ENCODE peak calls at places on chromosomes 2 and 18, in ten cellular contexts. One of them, this sample, is unnamed.

GRCh38 chr2:43412121-43412753 is 183.6 kb downstream of the THADA start:
- ATAC-seq in upper lobe of right lung: no peak
- ATAC-seq in T-cell: no peak
- ATAC-seq in stimulated activated effector memory CD8-positive, alpha-beta T cell treated with anti-CD3 and anti-CD28 coated beads, Interleukin-12 subunit alpha, Interleukin-12 subunit beta, amount 100 ng/mL, for 72 hours: no peak
- ATAC-seq in naive thymus-derived CD4-positive, alpha-beta T cell: no peak
- ATAC-seq in activated T-cell treated with anti-CD3 and anti-CD28 coated beads, Interleukin-2, amount 50 U/mL, for 4 hours: no peak
- ATAC-seq in omental fat pad: peak; percentile 25
- ATAC-seq in SK-N-SH treated with all-trans-retinoic acid at 6 μM for 48 hours: peak; percentile 73
- ATAC-seq in sciatic nerve: no peak
- ATAC-seq in Right ventricle myocardium inferior: peak; percentile 45
- ATAC-seq in this sample: no peak

GRCh38 chr18:7921938-7922587 is 354.9 kb downstream of the PTPRM start:
- ATAC-seq in upper lobe of right lung: peak; percentile 36
- ATAC-seq in T-cell: no peak
- ATAC-seq in stimulated activated effector memory CD8-positive, alpha-beta T cell treated with anti-CD3 and anti-CD28 coated beads, Interleukin-12 subunit alpha, Interleukin-12 subunit beta, amount 100 ng/mL, for 72 hours: no peak
- ATAC-seq in naive thymus-derived CD4-positive, alpha-beta T cell: no peak
- ATAC-seq in activated T-cell treated with anti-CD3 and anti-CD28 coated beads, Interleukin-2, amount 50 U/mL, for 4 hours: no peak
- ATAC-seq in omental fat pad: no peak
- ATAC-seq in SK-N-SH treated with all-trans-retinoic acid at 6 μM for 48 hours: peak; percentile 46
- ATAC-seq in sciatic nerve: no peak
- ATAC-seq in Right ventricle myocardium inferior: no peak
- ATAC-seq in this sample: no peak

GRCh38 chr2:229407170-229407569 is 136.1 kb upstream of the PID1 start:
- ATAC-seq in upper lobe of right lung: peak; percentile 92
- ATAC-seq in T-cell: no peak
- ATAC-seq in stimulated activated effector memory CD8-positive, alpha-beta T cell treated with anti-CD3 and anti-CD28 coated beads, Interleukin-12 subunit alpha, Interleukin-12 subunit beta, amount 100 ng/mL, for 72 hours: no peak
- ATAC-seq in naive thymus-derived CD4-positive, alpha-beta T cell: no peak
- ATAC-seq in activated T-cell treated with anti-CD3 and anti-CD28 coated beads, Interleukin-2, amount 50 U/mL, for 4 hours: no peak
- ATAC-seq in omental fat pad: peak; percentile 90
- ATAC-seq in SK-N-SH treated with all-trans-retinoic acid at 6 μM for 48 hours: peak; percentile 26
- ATAC-seq in sciatic nerve: peak; percentile 92
- ATAC-seq in Right ventricle myocardium inferior: peak; percentile 92
- ATAC-seq in this sample: peak; percentile 91

GRCh38 chr2:229708335-229708734 is 6.0 kb downstream of the DNER start:
- ATAC-seq in upper lobe of right lung: no peak
- ATAC-seq in T-cell: no peak
- ATAC-seq in stimulated activated effector memory CD8-positive, alpha-beta T cell treated with anti-CD3 and anti-CD28 coated beads, Interleukin-12 subunit alpha, Interleukin-12 subunit beta, amount 100 ng/mL, for 72 hours: no peak
- ATAC-seq in naive thymus-derived CD4-positive, alpha-beta T cell: no peak
- ATAC-seq in activated T-cell treated with anti-CD3 and anti-CD28 coated beads, Interleukin-2, amount 50 U/mL, for 4 hours: no peak
- ATAC-seq in omental fat pad: no peak
- ATAC-seq in SK-N-SH treated with all-trans-retinoic acid at 6 μM for 48 hours: no peak
- ATAC-seq in sciatic nerve: no peak
- ATAC-seq in Right ventricle myocardium inferior: no peak
- ATAC-seq in this sample: no peak

GRCh38 chr2:239288951-239289481 is 111.8 kb downstream of the HDAC4 start:
- ATAC-seq in upper lobe of right lung: no peak
- ATAC-seq in T-cell: peak; percentile 44
- ATAC-seq in stimulated activated effector memory CD8-positive, alpha-beta T cell treated with anti-CD3 and anti-CD28 coated beads, Interleukin-12 subunit alpha, Interleukin-12 subunit beta, amount 100 ng/mL, for 72 hours: peak; percentile 87
- ATAC-seq in naive thymus-derived CD4-positive, alpha-beta T cell: peak; percentile 82
- ATAC-seq in activated T-cell treated with anti-CD3 and anti-CD28 coated beads, Interleukin-2, amount 50 U/mL, for 4 hours: peak; percentile 59
- ATAC-seq in omental fat pad: peak; percentile 12
- ATAC-seq in SK-N-SH treated with all-trans-retinoic acid at 6 μM for 48 hours: peak; percentile 43
- ATAC-seq in sciatic nerve: peak; percentile 16
- ATAC-seq in Right ventricle myocardium inferior: peak; percentile 32
- ATAC-seq in this sample: no peak

GRCh38 chr2:6657872-6658271 is 207.8 kb downstream of the CMPK2 start:
- ATAC-seq in upper lobe of right lung: peak; percentile 48
- ATAC-seq in T-cell: no peak
- ATAC-seq in stimulated activated effector memory CD8-positive, alpha-beta T cell treated with anti-CD3 and anti-CD28 coated beads, Interleukin-12 subunit alpha, Interleukin-12 subunit beta, amount 100 ng/mL, for 72 hours: no peak
- ATAC-seq in naive thymus-derived CD4-positive, alpha-beta T cell: no peak
- ATAC-seq in activated T-cell treated with anti-CD3 and anti-CD28 coated beads, Interleukin-2, amount 50 U/mL, for 4 hours: no peak
- ATAC-seq in omental fat pad: no peak
- ATAC-seq in SK-N-SH treated with all-trans-retinoic acid at 6 μM for 48 hours: no peak
- ATAC-seq in sciatic nerve: no peak
- ATAC-seq in Right ventricle myocardium inferior: peak; percentile 60
- ATAC-seq in this sample: no peak

GRCh38 chr2:220847587-220847986 is 724.5 kb downstream of the EPHA4 start:
- ATAC-seq in upper lobe of right lung: no peak
- ATAC-seq in T-cell: no peak
- ATAC-seq in stimulated activated effector memory CD8-positive, alpha-beta T cell treated with anti-CD3 and anti-CD28 coated beads, Interleukin-12 subunit alpha, Interleukin-12 subunit beta, amount 100 ng/mL, for 72 hours: no peak
- ATAC-seq in naive thymus-derived CD4-positive, alpha-beta T cell: no peak
- ATAC-seq in activated T-cell treated with anti-CD3 and anti-CD28 coated beads, Interleukin-2, amount 50 U/mL, for 4 hours: no peak
- ATAC-seq in omental fat pad: peak; percentile 96
- ATAC-seq in SK-N-SH treated with all-trans-retinoic acid at 6 μM for 48 hours: peak; percentile 41
- ATAC-seq in sciatic nerve: no peak
- ATAC-seq in Right ventricle myocardium inferior: no peak
- ATAC-seq in this sample: no peak

GRCh38 chr2:75607988-75608683 is 38.4 kb upstream of the MRPL19 start:
- ATAC-seq in upper lobe of right lung: no peak
- ATAC-seq in T-cell: no peak
- ATAC-seq in stimulated activated effector memory CD8-positive, alpha-beta T cell treated with anti-CD3 and anti-CD28 coated beads, Interleukin-12 subunit alpha, Interleukin-12 subunit beta, amount 100 ng/mL, for 72 hours: no peak
- ATAC-seq in naive thymus-derived CD4-positive, alpha-beta T cell: no peak
- ATAC-seq in activated T-cell treated with anti-CD3 and anti-CD28 coated beads, Interleukin-2, amount 50 U/mL, for 4 hours: no peak
- ATAC-seq in omental fat pad: no peak
- ATAC-seq in SK-N-SH treated with all-trans-retinoic acid at 6 μM for 48 hours: no peak
- ATAC-seq in sciatic nerve: peak; percentile 89
- ATAC-seq in Right ventricle myocardium inferior: peak; percentile 42
- ATAC-seq in this sample: no peak

GRCh38 chr2:163347982-163348842 is 387.6 kb downstream of the FIGN start:
- ATAC-seq in upper lobe of right lung: peak; percentile 93
- ATAC-seq in T-cell: no peak
- ATAC-seq in stimulated activated effector memory CD8-positive, alpha-beta T cell treated with anti-CD3 and anti-CD28 coated beads, Interleukin-12 subunit alpha, Interleukin-12 subunit beta, amount 100 ng/mL, for 72 hours: peak; percentile 46
- ATAC-seq in naive thymus-derived CD4-positive, alpha-beta T cell: peak; percentile 34
- ATAC-seq in activated T-cell treated with anti-CD3 and anti-CD28 coated beads, Interleukin-2, amount 50 U/mL, for 4 hours: no peak
- ATAC-seq in omental fat pad: peak; percentile 91
- ATAC-seq in SK-N-SH treated with all-trans-retinoic acid at 6 μM for 48 hours: no peak
- ATAC-seq in sciatic nerve: peak; percentile 91
- ATAC-seq in Right ventricle myocardium inferior: peak; percentile 97
- ATAC-seq in this sample: peak; percentile 92

GRCh38 chr2:101829429-101829828 is 131.9 kb downstream of the MAP4K4 start:
- ATAC-seq in upper lobe of right lung: no peak
- ATAC-seq in T-cell: no peak
- ATAC-seq in stimulated activated effector memory CD8-positive, alpha-beta T cell treated with anti-CD3 and anti-CD28 coated beads, Interleukin-12 subunit alpha, Interleukin-12 subunit beta, amount 100 ng/mL, for 72 hours: no peak
- ATAC-seq in naive thymus-derived CD4-positive, alpha-beta T cell: no peak
- ATAC-seq in activated T-cell treated with anti-CD3 and anti-CD28 coated beads, Interleukin-2, amount 50 U/mL, for 4 hours: no peak
- ATAC-seq in omental fat pad: no peak
- ATAC-seq in SK-N-SH treated with all-trans-retinoic acid at 6 μM for 48 hours: no peak
- ATAC-seq in sciatic nerve: no peak
- ATAC-seq in Right ventricle myocardium inferior: no peak
- ATAC-seq in this sample: no peak

GRCh38 chr2:16093639-16094447 is 153.5 kb downstream of the MYCN start:
- ATAC-seq in upper lobe of right lung: no peak
- ATAC-seq in T-cell: no peak
- ATAC-seq in stimulated activated effector memory CD8-positive, alpha-beta T cell treated with anti-CD3 and anti-CD28 coated beads, Interleukin-12 subunit alpha, Interleukin-12 subunit beta, amount 100 ng/mL, for 72 hours: no peak
- ATAC-seq in naive thymus-derived CD4-positive, alpha-beta T cell: no peak
- ATAC-seq in activated T-cell treated with anti-CD3 and anti-CD28 coated beads, Interleukin-2, amount 50 U/mL, for 4 hours: no peak
- ATAC-seq in omental fat pad: no peak
- ATAC-seq in SK-N-SH treated with all-trans-retinoic acid at 6 μM for 48 hours: no peak
- ATAC-seq in sciatic nerve: no peak
- ATAC-seq in Right ventricle myocardium inferior: peak; percentile 50
- ATAC-seq in this sample: no peak

GRCh38 chr2:42448163-42448562 is 45.6 kb downstream of the KCNG3 start:
- ATAC-seq in upper lobe of right lung: no peak
- ATAC-seq in T-cell: no peak
- ATAC-seq in stimulated activated effector memory CD8-positive, alpha-beta T cell treated with anti-CD3 and anti-CD28 coated beads, Interleukin-12 subunit alpha, Interleukin-12 subunit beta, amount 100 ng/mL, for 72 hours: no peak
- ATAC-seq in naive thymus-derived CD4-positive, alpha-beta T cell: no peak
- ATAC-seq in activated T-cell treated with anti-CD3 and anti-CD28 coated beads, Interleukin-2, amount 50 U/mL, for 4 hours: no peak
- ATAC-seq in omental fat pad: no peak
- ATAC-seq in SK-N-SH treated with all-trans-retinoic acid at 6 μM for 48 hours: no peak
- ATAC-seq in sciatic nerve: no peak
- ATAC-seq in Right ventricle myocardium inferior: no peak
- ATAC-seq in this sample: no peak

GRCh38 chr2:171583566-171583965 is 61.3 kb downstream of the CYBRD1 start:
- ATAC-seq in upper lobe of right lung: no peak
- ATAC-seq in T-cell: no peak
- ATAC-seq in stimulated activated effector memory CD8-positive, alpha-beta T cell treated with anti-CD3 and anti-CD28 coated beads, Interleukin-12 subunit alpha, Interleukin-12 subunit beta, amount 100 ng/mL, for 72 hours: no peak
- ATAC-seq in naive thymus-derived CD4-positive, alpha-beta T cell: no peak
- ATAC-seq in activated T-cell treated with anti-CD3 and anti-CD28 coated beads, Interleukin-2, amount 50 U/mL, for 4 hours: no peak
- ATAC-seq in omental fat pad: no peak
- ATAC-seq in SK-N-SH treated with all-trans-retinoic acid at 6 μM for 48 hours: peak; percentile 22
- ATAC-seq in sciatic nerve: no peak
- ATAC-seq in Right ventricle myocardium inferior: no peak
- ATAC-seq in this sample: no peak

GRCh38 chr2:178266445-178266844 is 72.1 kb downstream of the OSBPL6 start:
- ATAC-seq in upper lobe of right lung: no peak
- ATAC-seq in T-cell: no peak
- ATAC-seq in stimulated activated effector memory CD8-positive, alpha-beta T cell treated with anti-CD3 and anti-CD28 coated beads, Interleukin-12 subunit alpha, Interleukin-12 subunit beta, amount 100 ng/mL, for 72 hours: peak; percentile 28
- ATAC-seq in naive thymus-derived CD4-positive, alpha-beta T cell: no peak
- ATAC-seq in activated T-cell treated with anti-CD3 and anti-CD28 coated beads, Interleukin-2, amount 50 U/mL, for 4 hours: no peak
- ATAC-seq in omental fat pad: no peak
- ATAC-seq in SK-N-SH treated with all-trans-retinoic acid at 6 μM for 48 hours: no peak
- ATAC-seq in sciatic nerve: no peak
- ATAC-seq in Right ventricle myocardium inferior: no peak
- ATAC-seq in this sample: no peak

GRCh38 chr18:70387018-70387417 is 98.2 kb downstream of the SOCS6 start:
- ATAC-seq in upper lobe of right lung: no peak
- ATAC-seq in T-cell: no peak
- ATAC-seq in stimulated activated effector memory CD8-positive, alpha-beta T cell treated with anti-CD3 and anti-CD28 coated beads, Interleukin-12 subunit alpha, Interleukin-12 subunit beta, amount 100 ng/mL, for 72 hours: no peak
- ATAC-seq in naive thymus-derived CD4-positive, alpha-beta T cell: no peak
- ATAC-seq in activated T-cell treated with anti-CD3 and anti-CD28 coated beads, Interleukin-2, amount 50 U/mL, for 4 hours: no peak
- ATAC-seq in omental fat pad: no peak
- ATAC-seq in SK-N-SH treated with all-trans-retinoic acid at 6 μM for 48 hours: no peak
- ATAC-seq in sciatic nerve: no peak
- ATAC-seq in Right ventricle myocardium inferior: no peak
- ATAC-seq in this sample: no peak

GRCh38 chr18:2758309-2758708 is 88.5 kb upstream of the EMILIN2 start:
- ATAC-seq in upper lobe of right lung: no peak
- ATAC-seq in T-cell: no peak
- ATAC-seq in stimulated activated effector memory CD8-positive, alpha-beta T cell treated with anti-CD3 and anti-CD28 coated beads, Interleukin-12 subunit alpha, Interleukin-12 subunit beta, amount 100 ng/mL, for 72 hours: no peak
- ATAC-seq in naive thymus-derived CD4-positive, alpha-beta T cell: no peak
- ATAC-seq in activated T-cell treated with anti-CD3 and anti-CD28 coated beads, Interleukin-2, amount 50 U/mL, for 4 hours: no peak
- ATAC-seq in omental fat pad: no peak
- ATAC-seq in SK-N-SH treated with all-trans-retinoic acid at 6 μM for 48 hours: no peak
- ATAC-seq in sciatic nerve: no peak
- ATAC-seq in Right ventricle myocardium inferior: no peak
- ATAC-seq in this sample: no peak

GRCh38 chr2:20314562-20315521 is 35.8 kb downstream of the PUM2 start:
- ATAC-seq in upper lobe of right lung: no peak
- ATAC-seq in T-cell: no peak
- ATAC-seq in stimulated activated effector memory CD8-positive, alpha-beta T cell treated with anti-CD3 and anti-CD28 coated beads, Interleukin-12 subunit alpha, Interleukin-12 subunit beta, amount 100 ng/mL, for 72 hours: no peak
- ATAC-seq in naive thymus-derived CD4-positive, alpha-beta T cell: no peak
- ATAC-seq in activated T-cell treated with anti-CD3 and anti-CD28 coated beads, Interleukin-2, amount 50 U/mL, for 4 hours: no peak
- ATAC-seq in omental fat pad: no peak
- ATAC-seq in SK-N-SH treated with all-trans-retinoic acid at 6 μM for 48 hours: no peak
- ATAC-seq in sciatic nerve: no peak
- ATAC-seq in Right ventricle myocardium inferior: no peak
- ATAC-seq in this sample: no peak

This sample was measured in gastroesophageal sphincter.